ENCODE peak calls at places on chromosomes 5 and 9, in seven cellular contexts. X is HCT116, U is GM12878, H is HepG2, J is H1, K is K562, Z is endothelial cell of umbilical vein. E is an unnamed sample.

GRCh38 chr5:39427633-39428032 is 2.9 kb upstream of the DAB2 start:
- DNase-seq in X (no peak), U (no peak), J (no peak), Z (peak), H (peak), K (no peak), E (no peak)

GRCh38 chr9:131334568-131335105 is 45.1 kb downstream of the PLPP7 start:
- DNase-seq in K (peak), J (no peak), U (no peak), H (no peak), Z (peak), X (no peak), E (no peak)

GRCh38 chr9:21709464-21710058 is 92.9 kb upstream of the MTAP start:
- DNase-seq in H (peak), K (no peak), U (no peak), Z (peak), J (no peak), X (peak), E (no peak)

GRCh38 chr5:105030153-105030552 is 1467.6 kb upstream of the NUDT12 start:
- DNase-seq in H (no peak), Z (no peak), K (no peak), U (no peak), X (no peak), J (no peak), E (no peak)

GRCh38 chr5:79582186-79582585 is 30.1 kb upstream of the TENT2 start:
- DNase-seq in J (no peak), Z (no peak), H (no peak), X (no peak), U (no peak), K (no peak), E (peak)

GRCh38 chr5:96936431-96937221 is 746 bp downstream of the LNPEP start:
- DNase-seq in Z (peak), U (no peak), J (no peak), H (peak), X (no peak), K (peak), E (no peak)

GRCh38 chr9:88464851-88465250 is 70.1 kb upstream of the NXNL2 start:
- DNase-seq in U (no peak), K (no peak), Z (peak), H (no peak), J (no peak), X (no peak), E (no peak)

GRCh38 chr5:179120951-179121666 is 60.9 kb downstream of the ZNF354C start:
- DNase-seq in U (no peak), X (no peak), H (no peak), K (no peak), J (no peak), Z (no peak), E (no peak)

GRCh38 chr9:34686231-34686630 is 4.8 kb downstream of the CCL19 start:
- DNase-seq in K (no peak), J (no peak), U (no peak), H (no peak), X (no peak), Z (no peak), E (no peak)

GRCh38 chr9:35920004-35920658 is 10.8 kb downstream of the SPAAR start:
- DNase-seq in U (no peak), H (peak), K (no peak), X (no peak), J (no peak), Z (no peak), E (no peak)

GRCh38 chr5:134106991-134107701 is 7.3 kb upstream of the TCF7 start:
- DNase-seq in X (no peak), H (no peak), Z (no peak), J (no peak), K (no peak), U (no peak), E (no peak)

GRCh38 chr9:68555416-68555815 is 14.7 kb upstream of the TMEM252 start:
- DNase-seq in K (no peak), H (no peak), X (no peak), U (no peak), Z (no peak), J (no peak), E (no peak)

GRCh38 chr5:10351199-10351881 is 2.2 kb upstream of the MARCHF6 start:
- DNase-seq in Z (peak), X (no peak), H (peak), U (no peak), J (no peak), K (no peak), E (no peak)

GRCh38 chr5:140403613-140404012 is 2.0 kb downstream of the ANKHD1 start:
- DNase-seq in X (no peak), H (no peak), U (no peak), K (no peak), Z (no peak), J (no peak), E (no peak)

GRCh38 chr5:72611111-72611724 is 104.0 kb upstream of the ZNF366 start:
- DNase-seq in Z (peak), X (peak), H (peak), U (no peak), K (peak), J (peak), E (no peak)

GRCh38 chr9:127181595-127182190 is 59.3 kb upstream of the ANGPTL2 start:
- DNase-seq in Z (no peak), X (no peak), J (no peak), K (no peak), U (no peak), H (no peak), E (no peak)

GRCh38 chr5:151200913-151201445 is 22.9 kb downstream of the CCDC69 start:
- DNase-seq in J (no peak), H (no peak), X (no peak), K (no peak), U (no peak), Z (no peak), E (no peak)

GRCh38 chr5:115194671-115195070 is 25.0 kb upstream of the TRIM36 start:
- DNase-seq in H (peak), U (no peak), X (no peak), Z (no peak), K (no peak), J (no peak), E (peak)

GRCh38 chr5:56323505-56323904 is 90.4 kb upstream of the ANKRD55 start:
- DNase-seq in Z (no peak), H (peak), X (no peak), U (no peak), J (no peak), K (no peak), E (no peak)

GRCh38 chr5:152601806-152602467 is 196.9 kb upstream of the NMUR2 start:
- DNase-seq in K (no peak), J (no peak), Z (no peak), X (no peak), U (no peak), H (no peak), E (no peak)

GRCh38 chr9:113231701-113232100 is 10.4 kb downstream of the SLC31A1 start:
- DNase-seq in X (no peak), K (peak), J (no peak), H (no peak), U (no peak), Z (no peak), E (no peak)

GRCh38 chr9:102069969-102070368 is 331.5 kb upstream of the GRIN3A start:
- DNase-seq in K (no peak), U (no peak), Z (no peak), X (no peak), J (no peak), H (no peak), E (no peak)

GRCh38 chr5:72515211-72515610 is 8.0 kb upstream of the ZNF366 start:
- DNase-seq in U (no peak), Z (no peak), H (no peak), K (no peak), X (no peak), J (no peak), E (no peak)

GRCh38 chr5:175713930-175714329 is 56.1 kb downstream of the HRH2 start:
- DNase-seq in X (no peak), H (no peak), K (no peak), Z (no peak), U (no peak), J (no peak), E (no peak)

GRCh38 chr5:103800728-103801127 is 238.1 kb upstream of the NUDT12 start:
- DNase-seq in X (no peak), J (no peak), U (no peak), K (no peak), Z (no peak), H (no peak), E (peak)

GRCh38 chr9:35014517-35014916 is 25.0 kb downstream of the DNAJB5 start:
- DNase-seq in H (no peak), U (no peak), Z (no peak), X (no peak), J (no peak), K (no peak), E (no peak)

GRCh38 chr5:1776831-1777230 is 22.8 kb downstream of the MRPL36 start:
- DNase-seq in U (no peak), Z (no peak), K (no peak), X (no peak), H (no peak), J (no peak), E (no peak)

GRCh38 chr9:36949470-36949869 is 84.6 kb downstream of the PAX5 start:
- DNase-seq in H (no peak), X (no peak), U (no peak), K (no peak), J (no peak), Z (no peak), E (no peak)

GRCh38 chr5:82446765-82447164 is 168.6 kb upstream of the RPS23 start:
- DNase-seq in X (no peak), J (no peak), Z (no peak), H (no peak), K (no peak), U (no peak), E (no peak)
- H3K27ac ChIP-seq in X (no peak), J (no peak), Z (no peak), H (no peak), K (no peak), U (no peak), E (no peak)

DNA sequence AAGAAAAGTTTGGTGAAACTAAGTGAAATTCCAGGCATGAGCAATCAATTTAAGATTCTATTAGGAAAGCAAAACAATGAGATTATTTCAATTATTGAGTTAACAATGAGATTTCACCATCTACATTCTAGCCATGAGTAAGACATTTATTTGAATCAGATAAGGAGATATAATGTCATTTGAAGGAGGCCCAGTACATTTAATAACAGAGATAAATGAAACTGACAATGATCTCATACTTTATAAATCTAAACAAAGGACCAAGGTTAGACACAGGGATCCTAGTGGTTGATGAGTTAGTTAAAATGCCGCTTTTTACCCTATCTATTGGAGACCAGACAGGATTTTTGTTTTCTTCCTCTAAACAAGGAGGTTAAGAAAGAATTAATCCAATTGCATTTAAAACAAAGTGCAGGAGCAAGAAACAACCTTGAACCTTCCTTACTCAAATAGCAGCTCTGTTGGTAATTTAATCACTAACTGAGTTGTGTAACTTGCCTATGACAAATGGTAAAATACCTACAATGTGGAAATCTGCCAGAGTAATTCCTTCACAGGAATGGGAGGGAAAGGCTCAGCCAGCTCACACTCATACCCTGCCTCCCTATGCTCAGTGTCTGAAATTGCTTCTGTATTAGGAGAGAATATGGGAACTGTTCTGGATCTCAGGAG is 103.5 kb upstream of the NR3C1 start:
- DNase-seq in U (no peak), H (peak), Z (peak), X (no peak), K (no peak), J (no peak), E (no peak)
- TF ChIP-seq POLR2AphosphoS5 in U (no peak), H (no peak), Z (no peak), X (no peak), K (no peak), J (no peak), E (no peak)

DNA sequence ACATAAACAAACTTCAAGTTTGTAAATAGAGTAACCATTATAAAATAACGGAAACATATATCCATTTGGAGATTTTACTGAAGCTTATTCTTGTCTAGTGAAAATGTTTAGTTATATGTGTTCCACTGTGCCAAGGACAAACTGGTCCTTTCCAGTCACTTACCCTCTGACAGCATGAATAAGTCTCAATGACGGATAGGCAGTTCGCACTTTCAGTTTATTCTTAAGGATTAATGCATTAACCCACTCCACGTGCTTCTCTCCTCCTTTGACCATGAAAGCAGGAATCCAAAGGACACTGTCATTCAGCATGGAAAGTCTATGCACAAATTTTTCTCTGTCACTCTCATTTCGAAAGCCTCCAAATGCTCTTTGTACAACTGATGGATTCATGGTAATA is 47.1 kb downstream of the ST8SIA4 start:
- DNase-seq in K (no peak), X (no peak), J (no peak), U (no peak), H (no peak), Z (no peak), E (no peak)
- H3K9ac ChIP-seq in K (no peak), X (no peak), J (no peak), U (peak), H (no peak), Z (no peak), E (no peak)

GRCh38 chr5:132427285-132428146 is 58.0 kb downstream of the SLC22A5 start:
- DNase-seq in H (no peak), J (no peak), K (no peak), U (no peak), Z (no peak), X (no peak), E (no peak)
- H3K27ac ChIP-seq in H (peak), J (no peak), K (no peak), U (peak), Z (peak), X (peak), E (no peak)

DNA sequence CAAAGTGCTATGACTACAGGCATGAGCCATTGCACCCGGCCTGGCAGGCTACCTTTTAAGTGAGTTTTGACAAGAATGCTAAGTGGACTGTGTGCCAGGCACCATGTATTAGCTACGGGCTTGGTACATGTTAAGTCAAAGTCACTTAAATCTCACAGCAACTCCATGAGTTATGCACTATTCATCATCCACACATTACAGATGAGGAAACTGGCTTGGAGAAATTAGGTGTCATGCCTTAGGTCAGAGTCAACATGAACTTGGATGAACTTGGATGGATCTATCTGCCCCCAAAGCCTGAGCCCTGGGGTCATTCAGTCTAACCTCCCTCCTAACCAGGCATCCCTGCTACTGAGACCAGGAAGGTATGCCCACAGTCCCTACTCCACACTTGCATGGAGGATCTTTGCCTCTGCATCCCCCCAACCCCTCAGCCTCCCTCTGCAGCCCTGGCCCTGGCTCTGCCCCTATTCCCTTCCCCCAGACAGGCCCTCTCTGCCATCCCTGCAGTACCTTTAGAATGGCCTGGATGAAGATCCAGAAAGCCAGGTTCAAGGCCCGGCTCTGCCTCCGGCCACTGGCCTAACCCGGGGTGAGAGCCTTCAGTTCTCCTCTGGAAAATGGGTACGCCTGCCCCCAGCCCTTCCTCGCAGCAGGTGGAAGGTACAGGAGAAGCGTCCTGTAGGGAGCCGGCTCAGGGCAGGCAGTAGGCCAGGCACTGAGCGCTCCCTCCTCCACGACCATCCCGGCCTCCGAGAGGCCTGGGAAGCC is 685 bp upstream of the ADGRD2 start:
- DNase-seq in Z (no peak), J (no peak), K (no peak), X (no peak), H (no peak), U (no peak), E (no peak)
- TF ChIP-seq POLR2AphosphoS5 in Z (no peak), J (no peak), K (no peak), X (no peak), H (no peak), U (no peak), E (no peak)